ENCODE peak calls at places on chromosomes 5 and 9, in nine cellular contexts. One of them, this sample, is unnamed. For H3K27me3 and H3K4me1, the result is how much of the 10 kb centered on the place peaks cover.

GRCh38 chr5:73137575-73138530 is 17.5 kb downstream of the TMEM171 start:
- DNase-seq in colonic mucosa: no peak
- DNase-seq in cardiac muscle cell: peak
- DNase-seq in lower lobe of right lung: no peak
- DNase-seq in breast epithelium: no peak
- DNase-seq in Peyer's patch: no peak
- DNase-seq in uterus: no peak
- DNase-seq in HepG2: no peak
- DNase-seq in CD8-positive, alpha-beta T cell: no peak
- DNase-seq in this sample: peak

GRCh38 chr9:112332977-112333638 is at the start of gene PTBP3:
- DNase-seq in colonic mucosa: peak
- DNase-seq in cardiac muscle cell: peak
- DNase-seq in lower lobe of right lung: peak
- DNase-seq in breast epithelium: peak
- DNase-seq in Peyer's patch: peak
- DNase-seq in uterus: peak
- DNase-seq in HepG2: peak
- DNase-seq in CD8-positive, alpha-beta T cell: peak
- DNase-seq in this sample: peak

GRCh38 chr5:164355267-164355830 is 849.9 kb downstream of the MAT2B start:
- DNase-seq in colonic mucosa: no peak
- DNase-seq in cardiac muscle cell: no peak
- DNase-seq in lower lobe of right lung: no peak
- DNase-seq in breast epithelium: no peak
- DNase-seq in Peyer's patch: no peak
- DNase-seq in uterus: no peak
- DNase-seq in HepG2: no peak
- DNase-seq in CD8-positive, alpha-beta T cell: no peak
- DNase-seq in this sample: no peak

GRCh38 chr9:27489087-27489876 is 34.8 kb upstream of the IFNK start:
- DNase-seq in colonic mucosa: no peak
- DNase-seq in cardiac muscle cell: no peak
- DNase-seq in lower lobe of right lung: no peak
- DNase-seq in breast epithelium: no peak
- DNase-seq in Peyer's patch: no peak
- DNase-seq in uterus: no peak
- DNase-seq in HepG2: no peak
- DNase-seq in CD8-positive, alpha-beta T cell: no peak
- DNase-seq in this sample: no peak

GRCh38 chr9:129138476-129139232 is 27.4 kb downstream of the PTPA start:
- DNase-seq in colonic mucosa: peak
- DNase-seq in cardiac muscle cell: peak
- DNase-seq in lower lobe of right lung: no peak
- DNase-seq in breast epithelium: peak
- DNase-seq in Peyer's patch: peak
- DNase-seq in uterus: peak
- DNase-seq in HepG2: no peak
- DNase-seq in CD8-positive, alpha-beta T cell: no peak
- DNase-seq in this sample: no peak

GRCh38 chr9:130899051-130899748 is 2.6 kb upstream of the QRFP start:
- DNase-seq in colonic mucosa: peak
- DNase-seq in cardiac muscle cell: no peak
- DNase-seq in lower lobe of right lung: no peak
- DNase-seq in breast epithelium: no peak
- DNase-seq in Peyer's patch: no peak
- DNase-seq in uterus: no peak
- DNase-seq in HepG2: no peak
- DNase-seq in CD8-positive, alpha-beta T cell: no peak
- DNase-seq in this sample: peak

GRCh38 chr9:37408933-37409710 is 13.4 kb upstream of the GRHPR start:
- DNase-seq in colonic mucosa: no peak
- DNase-seq in cardiac muscle cell: no peak
- DNase-seq in lower lobe of right lung: no peak
- DNase-seq in breast epithelium: no peak
- DNase-seq in Peyer's patch: peak
- DNase-seq in uterus: no peak
- DNase-seq in HepG2: no peak
- DNase-seq in CD8-positive, alpha-beta T cell: peak
- DNase-seq in this sample: peak

GRCh38 chr5:65382582-65382981 is 99.1 kb downstream of the ADAMTS6 start:
- DNase-seq in colonic mucosa: no peak
- DNase-seq in cardiac muscle cell: no peak
- DNase-seq in lower lobe of right lung: no peak
- DNase-seq in breast epithelium: no peak
- DNase-seq in Peyer's patch: no peak
- DNase-seq in uterus: no peak
- DNase-seq in HepG2: no peak
- DNase-seq in CD8-positive, alpha-beta T cell: no peak
- DNase-seq in this sample: no peak

GRCh38 chr9:35516481-35516880 is 26.6 kb downstream of the RUSC2 start:
- DNase-seq in colonic mucosa: no peak
- DNase-seq in cardiac muscle cell: no peak
- DNase-seq in lower lobe of right lung: no peak
- DNase-seq in breast epithelium: no peak
- DNase-seq in Peyer's patch: no peak
- DNase-seq in uterus: no peak
- DNase-seq in HepG2: no peak
- DNase-seq in CD8-positive, alpha-beta T cell: no peak
- DNase-seq in this sample: no peak

GRCh38 chr9:72788966-72789365 is 163.9 kb downstream of the ALDH1A1 start:
- DNase-seq in colonic mucosa: no peak
- DNase-seq in cardiac muscle cell: no peak
- DNase-seq in lower lobe of right lung: no peak
- DNase-seq in breast epithelium: no peak
- DNase-seq in Peyer's patch: no peak
- DNase-seq in uterus: no peak
- DNase-seq in HepG2: no peak
- DNase-seq in CD8-positive, alpha-beta T cell: no peak
- DNase-seq in this sample: no peak

GRCh38 chr9:107425110-107426025 is 64.2 kb downstream of the KLF4 start:
- DNase-seq in colonic mucosa: peak
- DNase-seq in cardiac muscle cell: peak
- DNase-seq in lower lobe of right lung: peak
- DNase-seq in breast epithelium: peak
- DNase-seq in Peyer's patch: peak
- DNase-seq in uterus: peak
- DNase-seq in HepG2: peak
- DNase-seq in CD8-positive, alpha-beta T cell: peak
- DNase-seq in this sample: peak

GRCh38 chr5:51517854-51518253 is 134.6 kb downstream of the ISL1 start:
- DNase-seq in colonic mucosa: no peak
- DNase-seq in cardiac muscle cell: no peak
- DNase-seq in lower lobe of right lung: no peak
- DNase-seq in breast epithelium: no peak
- DNase-seq in Peyer's patch: no peak
- DNase-seq in uterus: no peak
- DNase-seq in HepG2: no peak
- DNase-seq in CD8-positive, alpha-beta T cell: no peak
- DNase-seq in this sample: no peak

GRCh38 chr5:159969966-159970365 is 39.0 kb upstream of the TTC1 start:
- DNase-seq in colonic mucosa: no peak
- DNase-seq in cardiac muscle cell: no peak
- DNase-seq in lower lobe of right lung: no peak
- DNase-seq in breast epithelium: no peak
- DNase-seq in Peyer's patch: no peak
- DNase-seq in uterus: no peak
- DNase-seq in HepG2: no peak
- DNase-seq in CD8-positive, alpha-beta T cell: no peak
- DNase-seq in this sample: no peak

GRCh38 chr5:113047733-113048652 is 71.4 kb downstream of the DCP2 start:
- DNase-seq in colonic mucosa: no peak
- DNase-seq in cardiac muscle cell: no peak
- DNase-seq in lower lobe of right lung: no peak
- DNase-seq in breast epithelium: no peak
- DNase-seq in Peyer's patch: no peak
- DNase-seq in uterus: no peak
- DNase-seq in HepG2: no peak
- DNase-seq in CD8-positive, alpha-beta T cell: no peak
- DNase-seq in this sample: peak

GRCh38 chr5:75040973-75041372 is 11.4 kb downstream of the GCNT4 start:
- DNase-seq in colonic mucosa: no peak
- DNase-seq in cardiac muscle cell: no peak
- DNase-seq in lower lobe of right lung: no peak
- DNase-seq in breast epithelium: no peak
- DNase-seq in Peyer's patch: no peak
- DNase-seq in uterus: no peak
- DNase-seq in HepG2: no peak
- DNase-seq in CD8-positive, alpha-beta T cell: no peak
- DNase-seq in this sample: no peak

GRCh38 chr9:123373447-123373923 is 17.5 kb downstream of the CRB2 start:
- DNase-seq in colonic mucosa: no peak
- DNase-seq in cardiac muscle cell: no peak
- DNase-seq in lower lobe of right lung: no peak
- DNase-seq in breast epithelium: no peak
- DNase-seq in Peyer's patch: no peak
- DNase-seq in uterus: no peak
- DNase-seq in HepG2: no peak
- DNase-seq in CD8-positive, alpha-beta T cell: no peak
- DNase-seq in this sample: no peak
- H3K27me3 ChIP-seq in colonic mucosa: under half
- H3K27me3 ChIP-seq in cardiac muscle cell: under half
- H3K27me3 ChIP-seq in lower lobe of right lung: half or more
- H3K27me3 ChIP-seq in breast epithelium: under half
- H3K27me3 ChIP-seq in Peyer's patch: under half
- H3K27me3 ChIP-seq in uterus: under half
- H3K27me3 ChIP-seq in HepG2: under half
- H3K27me3 ChIP-seq in CD8-positive, alpha-beta T cell: under half
- H3K27me3 ChIP-seq in this sample: under half

GRCh38 chr5:80174790-80175189 is 81.1 kb downstream of the SERINC5 start:
- DNase-seq in colonic mucosa: no peak
- DNase-seq in cardiac muscle cell: no peak
- DNase-seq in lower lobe of right lung: no peak
- DNase-seq in breast epithelium: no peak
- DNase-seq in Peyer's patch: no peak
- DNase-seq in uterus: no peak
- DNase-seq in HepG2: no peak
- DNase-seq in CD8-positive, alpha-beta T cell: no peak
- DNase-seq in this sample: no peak

GRCh38 chr5:80181618-80182211 is 74.1 kb downstream of the SERINC5 start:
- DNase-seq in colonic mucosa: peak
- DNase-seq in cardiac muscle cell: no peak
- DNase-seq in lower lobe of right lung: peak
- DNase-seq in breast epithelium: no peak
- DNase-seq in Peyer's patch: peak
- DNase-seq in uterus: peak
- DNase-seq in HepG2: peak
- DNase-seq in CD8-positive, alpha-beta T cell: peak
- DNase-seq in this sample: peak

GRCh38 chr5:80172067-80172690 is 83.7 kb downstream of the SERINC5 start:
- DNase-seq in colonic mucosa: no peak
- DNase-seq in cardiac muscle cell: no peak
- DNase-seq in lower lobe of right lung: no peak
- DNase-seq in breast epithelium: no peak
- DNase-seq in Peyer's patch: no peak
- DNase-seq in uterus: no peak
- DNase-seq in HepG2: no peak
- DNase-seq in CD8-positive, alpha-beta T cell: no peak
- DNase-seq in this sample: no peak

GRCh38 chr5:80175337-80175736 is 80.5 kb downstream of the SERINC5 start:
- DNase-seq in colonic mucosa: no peak
- DNase-seq in cardiac muscle cell: no peak
- DNase-seq in lower lobe of right lung: no peak
- DNase-seq in breast epithelium: no peak
- DNase-seq in Peyer's patch: no peak
- DNase-seq in uterus: no peak
- DNase-seq in HepG2: no peak
- DNase-seq in CD8-positive, alpha-beta T cell: no peak
- DNase-seq in this sample: no peak

DNA sequence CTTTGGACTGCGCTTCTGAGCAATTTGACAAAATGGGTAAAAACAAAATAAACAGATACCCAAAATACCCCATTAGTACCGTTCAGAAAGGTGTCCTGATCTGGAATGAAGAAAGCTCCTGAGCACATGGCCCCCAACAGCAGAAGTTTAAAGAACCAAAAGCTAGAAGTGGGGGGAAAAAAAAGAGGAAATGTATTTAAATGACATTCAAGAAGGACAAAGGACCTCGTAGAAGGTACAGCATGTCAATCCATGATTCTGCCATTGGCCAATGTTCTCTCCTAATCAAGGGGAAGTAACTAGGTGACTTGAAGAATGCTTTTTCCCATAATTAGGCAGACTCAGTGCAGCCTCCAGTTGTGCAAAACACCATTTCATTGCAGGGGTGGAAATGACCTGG is 78.6 kb downstream of the SERINC5 start:
- DNase-seq in colonic mucosa: no peak
- DNase-seq in cardiac muscle cell: no peak
- DNase-seq in lower lobe of right lung: no peak
- DNase-seq in breast epithelium: no peak
- DNase-seq in Peyer's patch: no peak
- DNase-seq in uterus: no peak
- DNase-seq in HepG2: no peak
- DNase-seq in CD8-positive, alpha-beta T cell: no peak
- DNase-seq in this sample: no peak
- H3K4me1 ChIP-seq in colonic mucosa: under half
- H3K4me1 ChIP-seq in cardiac muscle cell: under half
- H3K4me1 ChIP-seq in lower lobe of right lung: under half
- H3K4me1 ChIP-seq in breast epithelium: under half
- H3K4me1 ChIP-seq in Peyer's patch: under half
- H3K4me1 ChIP-seq in uterus: under half
- H3K4me1 ChIP-seq in HepG2: under half
- H3K4me1 ChIP-seq in CD8-positive, alpha-beta T cell: half or more
- H3K4me1 ChIP-seq in this sample: under half

DNA sequence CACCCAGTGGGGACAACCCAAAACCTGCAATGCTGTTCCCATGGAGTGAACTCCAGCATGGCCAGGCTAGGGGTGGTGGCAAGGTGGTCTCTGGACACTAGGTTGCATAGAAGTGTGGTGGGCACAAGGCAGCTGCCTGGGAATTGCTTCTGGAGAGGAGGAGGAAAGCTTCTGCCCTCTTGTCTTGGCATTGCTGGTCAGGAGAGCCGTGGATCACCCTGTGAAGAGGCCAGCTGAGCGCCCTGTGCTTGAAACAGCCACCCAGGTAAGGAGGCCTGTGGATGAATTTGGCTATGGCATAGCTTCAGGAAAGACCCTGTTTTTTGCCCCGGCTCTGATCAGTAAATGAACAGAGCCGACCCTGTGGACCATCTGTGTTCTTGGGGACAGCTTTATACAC is 273.1 kb downstream of the HSPA4 start:
- DNase-seq in colonic mucosa: no peak
- DNase-seq in cardiac muscle cell: no peak
- DNase-seq in lower lobe of right lung: no peak
- DNase-seq in breast epithelium: no peak
- DNase-seq in Peyer's patch: no peak
- DNase-seq in uterus: no peak
- DNase-seq in HepG2: no peak
- DNase-seq in CD8-positive, alpha-beta T cell: no peak
- DNase-seq in this sample: no peak
- H3K27me3 ChIP-seq in colonic mucosa: under half
- H3K27me3 ChIP-seq in cardiac muscle cell: under half
- H3K27me3 ChIP-seq in lower lobe of right lung: under half
- H3K27me3 ChIP-seq in breast epithelium: under half
- H3K27me3 ChIP-seq in Peyer's patch: under half
- H3K27me3 ChIP-seq in uterus: under half
- H3K27me3 ChIP-seq in HepG2: under half
- H3K27me3 ChIP-seq in CD8-positive, alpha-beta T cell: under half
- H3K27me3 ChIP-seq in this sample: under half

DNA sequence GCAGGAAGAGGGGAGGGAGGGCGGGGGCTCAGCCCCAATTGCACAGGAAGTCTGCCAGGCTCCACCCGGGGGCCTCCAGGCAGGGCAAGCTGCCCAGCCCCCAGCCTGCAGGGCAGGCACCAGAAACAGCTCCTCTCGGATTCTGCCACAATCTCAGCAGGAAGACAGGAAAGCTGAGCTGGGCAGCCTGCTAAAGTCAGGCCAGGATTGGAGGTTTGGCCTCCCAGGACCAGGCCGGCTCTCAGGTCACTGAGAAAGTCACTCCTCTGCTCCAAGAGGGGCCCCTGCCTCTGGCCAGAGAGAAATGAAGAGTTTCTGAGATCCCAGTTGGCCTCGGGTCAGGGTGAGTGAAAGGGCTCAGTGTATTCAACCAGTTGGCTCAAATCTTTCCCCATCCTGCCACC is 54.6 kb upstream of the STXBP1 start:
- DNase-seq in colonic mucosa: no peak
- DNase-seq in cardiac muscle cell: peak
- DNase-seq in lower lobe of right lung: peak
- DNase-seq in breast epithelium: no peak
- DNase-seq in Peyer's patch: no peak
- DNase-seq in uterus: no peak
- DNase-seq in HepG2: no peak
- DNase-seq in CD8-positive, alpha-beta T cell: no peak
- DNase-seq in this sample: no peak
- H3K4me1 ChIP-seq in colonic mucosa: under half
- H3K4me1 ChIP-seq in cardiac muscle cell: under half
- H3K4me1 ChIP-seq in lower lobe of right lung: half or more
- H3K4me1 ChIP-seq in breast epithelium: under half
- H3K4me1 ChIP-seq in Peyer's patch: under half
- H3K4me1 ChIP-seq in uterus: under half
- H3K4me1 ChIP-seq in HepG2: under half
- H3K4me1 ChIP-seq in CD8-positive, alpha-beta T cell: half or more
- H3K4me1 ChIP-seq in this sample: under half

This sample was measured in small intestine.